ENCODE peak calls at places on chromosomes 11 and 22, in seven cellular contexts. Y is GM12891, M is GM12878, H is H1, U is K562, Z is SK-N-SH, D is HepG2. I is an unnamed sample.

GRCh38 chr22:47835726-47836125 is 1073.3 kb downstream of the TBC1D22A start:
- DNase-seq in Y (no peak), M (no peak), H (no peak), U (no peak), Z (no peak), D (peak; percentile 15), I (no peak)

GRCh38 chr11:66902486-66903177 is 45.8 kb downstream of the LRFN4 start:
- DNase-seq in Y (no peak), M (no peak), H (no peak), U (no peak), Z (peak; percentile 8), D (no peak), I (no peak)

GRCh38 chr11:126336065-126336464 is 19.4 kb upstream of the ST3GAL4 start:
- DNase-seq in Y (no peak), M (no peak), H (no peak), U (no peak), Z (no peak), D (no peak), I (no peak)

GRCh38 chr22:25563757-25564319 is 637 bp upstream of the GRK3 start:
- DNase-seq in Y (no peak), M (no peak), H (no peak), U (no peak), Z (no peak), D (peak; percentile 61), I (no peak)

GRCh38 chr11:47499160-47499559 is 50.2 kb upstream of the RAPSN start:
- DNase-seq in Y (no peak), M (no peak), H (no peak), U (no peak), Z (no peak), D (no peak), I (no peak)

GRCh38 chr11:19187880-19188279 is 13.9 kb downstream of the CSRP3 start:
- DNase-seq in Y (no peak), M (no peak), H (no peak), U (no peak), Z (no peak), D (peak; percentile 46), I (no peak)

GRCh38 chr11:77411238-77411637 is 62.7 kb downstream of the PAK1 start:
- DNase-seq in Y (no peak), M (no peak), H (no peak), U (no peak), Z (no peak), D (no peak), I (peak; percentile 27)

GRCh38 chr11:77072851-77073327 is 6.1 kb downstream of the CAPN5 start:
- DNase-seq in Y (no peak), M (no peak), H (no peak), U (no peak), Z (no peak), D (no peak), I (peak; percentile 8)

GRCh38 chr11:103202048-103202651 is 92.9 kb downstream of the DYNC2H1 start:
- DNase-seq in Y (no peak), M (no peak), H (no peak), U (peak; percentile 6), Z (peak; percentile 28), D (peak; percentile 10), I (no peak)

GRCh38 chr11:2857276-2857675 is 28.3 kb downstream of the CDKN1C start:
- DNase-seq in Y (no peak), M (no peak), H (no peak), U (no peak), Z (no peak), D (no peak), I (no peak)

GRCh38 chr11:60771879-60772525 is 13.1 kb upstream of the MS4A10 start:
- DNase-seq in Y (no peak), M (no peak), H (no peak), U (no peak), Z (no peak), D (no peak), I (no peak)

GRCh38 chr22:33853200-33854097 is 66.8 kb downstream of the LARGE1 start:
- DNase-seq in Y (peak; percentile 47), M (peak; percentile 53), H (no peak), U (no peak), Z (peak; percentile 64), D (peak; percentile 19), I (peak; percentile 66)

GRCh38 chr11:128687321-128687720 is 6.6 kb upstream of the FLI1 start:
- DNase-seq in Y (peak; percentile 28), M (no peak), H (peak; percentile 82), U (peak; percentile 24), Z (peak; percentile 58), D (no peak), I (no peak)

GRCh38 chr11:128685383-128686044 is 8.4 kb upstream of the FLI1 start:
- DNase-seq in Y (no peak), M (no peak), H (no peak), U (no peak), Z (no peak), D (no peak), I (no peak)

GRCh38 chr11:128686045-128686741 is 7.7 kb upstream of the FLI1 start:
- DNase-seq in Y (peak; percentile 24), M (no peak), H (peak; percentile 74), U (no peak), Z (peak; percentile 49), D (no peak), I (no peak)

GRCh38 chr11:128688031-128688713 is 5.7 kb upstream of the FLI1 start:
- DNase-seq in Y (no peak), M (no peak), H (peak; percentile 71), U (no peak), Z (no peak), D (no peak), I (no peak)

GRCh38 chr11:128686745-128687177 is 7.1 kb upstream of the FLI1 start:
- DNase-seq in Y (peak; percentile 50), M (no peak), H (peak; percentile 71), U (no peak), Z (peak; percentile 71), D (no peak), I (peak; percentile 51)
- TF ChIP-seq POLR2AphosphoS5 in Y (no peak), M (no peak), H (no peak), U (no peak), Z (no peak), D (no peak), I (no peak)

GRCh38 chr22:19884161-19884953 is 29.7 kb upstream of the GNB1L start:
- DNase-seq in Y (no peak), M (no peak), H (no peak), U (no peak), Z (peak; percentile 31), D (no peak), I (no peak)
- TF ChIP-seq TAF1 in Y (no peak), M (no peak), H (no peak), U (no peak), Z (no peak), D (no peak), I (no peak)

GRCh38 chr11:65445604-65446445 is 23.2 kb downstream of the NEAT1 start:
- DNase-seq in Y (no peak), M (no peak), H (no peak), U (peak; percentile 19), Z (no peak), D (no peak), I (no peak)
- TF ChIP-seq POLR2AphosphoS5 in Y (no peak), M (peak; percentile 42), H (no peak), U (no peak), Z (peak; percentile 28), D (no peak), I (no peak)

DNA sequence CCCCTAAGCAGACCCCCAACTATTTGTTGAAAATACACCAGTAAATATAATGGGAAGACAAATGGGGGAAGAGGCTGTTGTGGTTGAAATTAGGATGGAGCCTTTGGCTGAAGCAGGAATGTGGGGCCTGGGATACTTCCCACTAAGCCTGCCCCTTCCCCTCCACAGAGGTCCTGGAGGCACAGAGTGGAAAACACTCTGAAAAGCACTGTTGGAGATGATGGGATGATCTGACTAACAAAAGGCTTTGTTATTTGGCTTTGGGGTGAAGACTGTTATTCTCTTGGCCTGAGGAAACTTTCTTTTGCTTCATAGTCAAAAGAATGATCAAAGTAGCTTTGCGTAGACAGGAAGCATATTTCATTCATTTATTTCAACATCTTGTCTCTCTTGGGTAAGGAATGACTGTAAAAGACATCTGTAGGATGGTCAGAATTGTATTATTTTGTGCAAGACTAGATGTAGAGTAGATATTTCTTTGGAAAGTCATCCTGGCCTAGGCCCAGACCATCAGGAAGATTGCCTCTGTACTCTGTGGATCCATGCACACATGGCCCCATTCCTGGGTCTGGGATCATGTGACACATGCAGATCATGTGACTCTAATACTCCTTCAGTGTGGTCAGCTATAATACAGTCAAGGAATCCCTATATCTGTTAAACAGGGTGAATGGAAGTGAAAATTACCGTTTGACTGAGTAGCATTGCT is 111.5 kb downstream of the SPON1 start:
- DNase-seq in Y (no peak), M (no peak), H (no peak), U (no peak), Z (no peak), D (no peak), I (no peak)
- TF ChIP-seq TAF1 in Y (no peak), M (no peak), H (no peak), U (no peak), Z (no peak), D (no peak), I (no peak)

I was measured in GM12892.